ENCODE peak calls at places on chromosome 1, in seven cellular contexts. G is kidney epithelial cell; C is CD8-positive, alpha-beta T cell; W is HFF-Myc; X is tibial artery; M is neural progenitor cell; S is tibial nerve. Q is an unnamed sample.

GRCh38 chr1:103459385-103459784 is 66.1 kb upstream of the RNPC3 start:
- DNase-seq in S (no peak), M (peak), X (no peak), G (no peak), C (no peak), W (no peak), Q (no peak)

GRCh38 chr1:149846600-149847466 is 52.5 kb upstream of the BOLA1 start:
- DNase-seq in W (no peak), G (no peak), C (no peak), M (peak), X (no peak), S (no peak), Q (no peak)

GRCh38 chr1:234571692-234572091 is 38.3 kb downstream of the IRF2BP2 start:
- DNase-seq in M (no peak), S (no peak), C (no peak), X (no peak), W (no peak), G (no peak), Q (no peak)

GRCh38 chr1:27392778-27393635 is 585 bp downstream of the GPR3 start:
- DNase-seq in X (no peak), C (no peak), W (no peak), M (peak), G (no peak), S (no peak), Q (no peak)

GRCh38 chr1:844472-845026 is 79.2 kb upstream of the SAMD11 start:
- DNase-seq in W (no peak), S (no peak), M (peak), X (no peak), G (no peak), C (peak), Q (no peak)

GRCh38 chr1:26721669-26722355 is 26.0 kb downstream of the ARID1A start:
- DNase-seq in C (no peak), M (no peak), X (no peak), G (no peak), W (no peak), S (no peak), Q (no peak)

GRCh38 chr1:214567481-214567980 is 16.1 kb upstream of the PTPN14 start:
- DNase-seq in G (no peak), X (no peak), M (no peak), W (no peak), S (no peak), C (no peak), Q (no peak)

GRCh38 chr1:202697038-202697437 is 13.2 kb downstream of the SYT2 start:
- DNase-seq in C (no peak), M (no peak), G (no peak), W (no peak), S (no peak), X (peak), Q (no peak)

GRCh38 chr1:169462385-169462784 is 23.4 kb downstream of the SLC19A2 start:
- DNase-seq in X (no peak), M (no peak), W (no peak), S (no peak), G (no peak), C (no peak), Q (no peak)

GRCh38 chr1:117631361-117631760 is 25.5 kb downstream of the TENT5C start:
- DNase-seq in X (no peak), G (no peak), W (no peak), C (no peak), S (no peak), M (no peak), Q (no peak)

GRCh38 chr1:56411484-56412180 is 167.7 kb downstream of the PLPP3 start:
- DNase-seq in X (peak), W (no peak), M (no peak), G (no peak), C (no peak), S (no peak), Q (no peak)
- TF ChIP-seq CTCF in X (no peak), W (no peak), M (no peak), G (no peak), C (no peak), S (peak), Q (no peak)

GRCh38 chr1:209356909-209357498 is 226.5 kb upstream of the CAMK1G start:
- DNase-seq in M (no peak), X (no peak), G (no peak), C (no peak), S (no peak), W (no peak), Q (no peak)
- TF ChIP-seq CTCF in M (no peak), X (no peak), G (no peak), C (no peak), S (no peak), W (no peak), Q (no peak)

GRCh38 chr1:3015269-3015635 is 6.0 kb upstream of the ACTRT2 start:
- DNase-seq in S (no peak), G (no peak), C (no peak), M (no peak), X (peak), W (no peak), Q (no peak)

GRCh38 chr1:3015744-3016143 is 5.5 kb upstream of the ACTRT2 start:
- DNase-seq in X (peak), G (no peak), M (no peak), S (no peak), W (no peak), C (no peak), Q (no peak)

GRCh38 chr1:3013371-3014038 is 7.8 kb upstream of the ACTRT2 start:
- DNase-seq in M (no peak), X (peak), S (no peak), G (no peak), W (no peak), C (no peak), Q (no peak)

GRCh38 chr1:3014041-3014440 is 7.2 kb upstream of the ACTRT2 start:
- DNase-seq in W (no peak), X (peak), S (no peak), C (no peak), G (no peak), M (no peak), Q (no peak)

GRCh38 chr1:3014443-3015268 is 6.6 kb upstream of the ACTRT2 start:
- DNase-seq in M (no peak), G (no peak), W (no peak), C (no peak), X (peak), S (no peak), Q (no peak)
- TF ChIP-seq CTCF in M (no peak), G (no peak), W (no peak), C (no peak), X (no peak), S (no peak), Q (no peak)

GRCh38 chr1:14520514-14521163 is 77.8 kb upstream of the KAZN start:
- DNase-seq in G (no peak), S (no peak), W (no peak), X (no peak), M (no peak), C (no peak), Q (no peak)

GRCh38 chr1:14514760-14515159 is 83.7 kb upstream of the KAZN start:
- DNase-seq in M (no peak), S (no peak), W (no peak), X (no peak), G (no peak), C (no peak), Q (no peak)

GRCh38 chr1:14519976-14520375 is 78.5 kb upstream of the KAZN start:
- DNase-seq in X (no peak), C (no peak), W (no peak), M (no peak), S (no peak), G (no peak), Q (no peak)

GRCh38 chr1:14516974-14517812 is 81.3 kb upstream of the KAZN start:
- DNase-seq in S (no peak), G (peak), W (peak), X (no peak), C (no peak), M (no peak), Q (no peak)

DNA sequence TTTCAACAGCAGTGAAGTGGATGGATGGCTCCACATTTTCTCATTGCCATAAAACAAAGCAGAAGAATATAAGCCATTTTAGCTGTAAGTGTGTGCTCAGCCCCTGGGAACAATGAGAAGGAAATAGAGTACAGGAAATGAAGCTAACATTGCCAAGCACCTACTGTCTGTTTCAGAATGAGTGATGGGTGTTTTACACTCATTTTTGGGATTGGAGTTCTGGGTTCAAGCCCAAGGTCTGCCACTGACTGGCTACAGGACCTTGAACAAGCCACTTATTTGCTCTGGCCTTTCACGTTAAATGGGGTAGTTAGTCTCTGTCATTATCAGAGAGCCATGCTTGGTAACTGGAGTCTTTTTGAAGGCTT is 80.7 kb upstream of the KAZN start:
- DNase-seq in C (no peak), X (no peak), S (no peak), M (no peak), G (no peak), W (no peak), Q (no peak)
- TF ChIP-seq CTCF in C (no peak), X (no peak), S (no peak), M (no peak), G (no peak), W (no peak), Q (no peak)

GRCh38 chr1:65985393-65986066 is 192.8 kb downstream of the PDE4B start:
- DNase-seq in S (no peak), W (no peak), C (no peak), M (no peak), X (no peak), G (no peak), Q (no peak)
- TF ChIP-seq CTCF in S (no peak), W (no peak), C (no peak), M (no peak), X (no peak), G (no peak), Q (no peak)

GRCh38 chr1:179877586-179878265 is at the start of gene TOR1AIP2:
- DNase-seq in W (peak), C (peak), X (peak), M (peak), G (peak), S (peak), Q (peak)
- TF ChIP-seq CTCF in W (no peak), C (no peak), X (no peak), M (no peak), G (no peak), S (no peak), Q (no peak)

GRCh38 chr1:31683997-31684396 is 19.8 kb downstream of the COL16A1 start:
- DNase-seq in C (no peak), S (no peak), G (no peak), X (no peak), W (no peak), M (peak), Q (no peak)
- TF ChIP-seq CTCF in C (peak), S (no peak), G (peak), X (no peak), W (peak), M (peak), Q (peak)